ENCODE peak calls at places on chromosomes 12 and 14, in four cellular contexts. Z is PC-3, T is GM06990, H is lung. D is an unnamed sample.

GRCh38 chr12:88615490-88615889 is 35.2 kb upstream of the KITLG start:
- DNase-seq in Z (no peak), H (no peak), T (no peak), D (no peak)

GRCh38 chr12:93918262-93918661 is 230.1 kb upstream of the PLXNC1 start:
- DNase-seq in T (no peak), H (no peak), Z (peak), D (no peak)

GRCh38 chr12:102950107-102950949 is 7.1 kb upstream of the ASCL1 start:
- DNase-seq in Z (no peak), H (no peak), T (peak), D (no peak)

GRCh38 chr12:50647479-50647878 is 116.4 kb upstream of the ATF1 start:
- DNase-seq in T (no peak), Z (peak), H (no peak), D (peak)

GRCh38 chr12:64147011-64147671 is 75.0 kb downstream of the KICS2 start:
- DNase-seq in T (no peak), H (no peak), Z (no peak), D (no peak)

GRCh38 chr14:106883218-106883692 is 1356.9 kb downstream of the TMEM121 start:
- DNase-seq in H (no peak), Z (peak), T (peak), D (no peak)

GRCh38 chr14:72500234-72500838 is 393.6 kb downstream of the DPF3 start:
- DNase-seq in T (no peak), Z (peak), H (no peak), D (no peak)

GRCh38 chr14:29042546-29042945 is 276.0 kb downstream of the FOXG1 start:
- DNase-seq in H (no peak), T (no peak), Z (no peak), D (no peak)

GRCh38 chr12:7175493-7175892 is 14.0 kb upstream of the PEX5 start:
- DNase-seq in T (no peak), H (no peak), Z (peak), D (peak)

GRCh38 chr14:76484355-76484754 is 108.4 kb downstream of the ESRRB start:
- DNase-seq in T (no peak), Z (no peak), H (no peak), D (no peak)

GRCh38 chr14:75587388-75587787 is 9.0 kb downstream of the FLVCR2 start:
- DNase-seq in Z (no peak), H (no peak), T (no peak), D (no peak)

GRCh38 chr14:92688434-92689375 is 59.7 kb downstream of the LGMN start:
- DNase-seq in Z (no peak), T (no peak), H (no peak), D (no peak)

GRCh38 chr12:111406474-111407370 is 999 bp downstream of the SH2B3 start:
- DNase-seq in H (no peak), Z (no peak), T (peak), D (no peak)

GRCh38 chr12:93824514-93825500 is 147.6 kb downstream of the CRADD start:
- DNase-seq in Z (no peak), H (no peak), T (no peak), D (no peak)

GRCh38 chr12:13182881-13183280 is 13.6 kb upstream of the EMP1 start:
- DNase-seq in Z (no peak), T (no peak), H (no peak), D (no peak)

GRCh38 chr12:122125452-122126341 is 47.1 kb downstream of the MLXIP start:
- DNase-seq in T (no peak), H (no peak), Z (no peak), D (no peak)

GRCh38 chr14:23034498-23035302 is at the start of gene PSMB5:
- DNase-seq in T (peak), Z (peak), H (peak), D (peak)

GRCh38 chr12:92702754-92703679 is at the start of gene PLEKHG7:
- DNase-seq in H (no peak), Z (no peak), T (peak), D (no peak)

GRCh38 chr12:81080431-81080983 is 2.6 kb downstream of the ACSS3 start:
- DNase-seq in T (no peak), Z (no peak), H (no peak), D (no peak)

GRCh38 chr14:93736378-93737014 is 51.8 kb downstream of the PRIMA1 start:
- DNase-seq in H (no peak), Z (peak), T (no peak), D (no peak)

GRCh38 chr14:48563465-48563864 is 888.1 kb upstream of the MDGA2 start:
- DNase-seq in H (no peak), Z (peak), T (no peak), D (peak)

GRCh38 chr12:52385226-52385702 is at the start of gene KRT84:
- DNase-seq in T (no peak), Z (no peak), H (no peak), D (no peak)

GRCh38 chr14:72850360-72850759 is 43.5 kb downstream of the DPF3 start:
- DNase-seq in Z (peak), H (no peak), T (no peak), D (no peak)

GRCh38 chr14:61695695-61696527 is 598 bp downstream of the HIF1A start:
- DNase-seq in H (peak), Z (peak), T (peak), D (peak)

GRCh38 chr12:91139264-91139663 is 28.0 kb upstream of the LUM start:
- DNase-seq in T (no peak), Z (no peak), H (no peak), D (no peak)

GRCh38 chr14:54597795-54598443 is 31.0 kb downstream of the SAMD4A start:
- DNase-seq in T (no peak), H (no peak), Z (peak), D (peak)

GRCh38 chr14:61260939-61261776 is 20.0 kb downstream of the TMEM30B start:
- DNase-seq in Z (peak), T (no peak), H (no peak), D (peak)

GRCh38 chr14:69096766-69097475 is 56.0 kb downstream of the DCAF5 start:
- DNase-seq in H (no peak), Z (no peak), T (no peak), D (no peak)

GRCh38 chr12:29152223-29152868 is 3.3 kb downstream of the FAR2 start:
- DNase-seq in H (no peak), T (peak), Z (no peak), D (no peak)

GRCh38 chr14:89504084-89504483 is 87.1 kb upstream of the FOXN3 start:
- DNase-seq in Z (no peak), T (no peak), H (no peak), D (no peak)

GRCh38 chr14:50740858-50741257 is 72.8 kb upstream of the SAV1 start:
- DNase-seq in H (no peak), Z (no peak), T (no peak), D (no peak)

GRCh38 chr14:78075033-78075432 is 95.1 kb upstream of the NRXN3 start:
- DNase-seq in H (no peak), Z (no peak), T (no peak), D (no peak)

GRCh38 chr12:2019126-2019525 is 14.9 kb upstream of the DCP1B start:
- DNase-seq in Z (no peak), T (no peak), H (no peak), D (no peak)

GRCh38 chr12:57455374-57456144 is 452 bp downstream of the INHBE start:
- DNase-seq in Z (no peak), T (no peak), H (no peak), D (no peak)

GRCh38 chr12:125734137-125734536 is 668.9 kb downstream of the AACS start:
- DNase-seq in Z (no peak), H (no peak), T (no peak), D (peak)

GRCh38 chr12:77940011-77940423 is 109.3 kb downstream of the NAV3 start:
- DNase-seq in T (no peak), Z (peak), H (no peak), D (peak)

GRCh38 chr12:65609359-65609771 is 214.9 kb upstream of the HMGA2 start:
- DNase-seq in T (no peak), Z (peak), H (no peak), D (peak)

GRCh38 chr12:123022846-123023245 is 42.4 kb downstream of the ARL6IP4 start:
- DNase-seq in H (no peak), Z (no peak), T (no peak), D (no peak)

GRCh38 chr12:79233341-79233761 is 368.8 kb downstream of the SYT1 start:
- DNase-seq in T (no peak), Z (no peak), H (no peak), D (no peak)

GRCh38 chr12:20474443-20474842 is 106.1 kb downstream of the PDE3A start:
- DNase-seq in Z (no peak), H (no peak), T (no peak), D (no peak)
- TF ChIP-seq CTCF in Z (no peak), H (no peak), T (no peak), D (no peak)

GRCh38 chr14:104348741-104349140 is 210.4 kb downstream of the KIF26A start:
- DNase-seq in T (no peak), H (no peak), Z (no peak), D (no peak)
- TF ChIP-seq CTCF in T (no peak), H (no peak), Z (no peak), D (no peak)

DNA sequence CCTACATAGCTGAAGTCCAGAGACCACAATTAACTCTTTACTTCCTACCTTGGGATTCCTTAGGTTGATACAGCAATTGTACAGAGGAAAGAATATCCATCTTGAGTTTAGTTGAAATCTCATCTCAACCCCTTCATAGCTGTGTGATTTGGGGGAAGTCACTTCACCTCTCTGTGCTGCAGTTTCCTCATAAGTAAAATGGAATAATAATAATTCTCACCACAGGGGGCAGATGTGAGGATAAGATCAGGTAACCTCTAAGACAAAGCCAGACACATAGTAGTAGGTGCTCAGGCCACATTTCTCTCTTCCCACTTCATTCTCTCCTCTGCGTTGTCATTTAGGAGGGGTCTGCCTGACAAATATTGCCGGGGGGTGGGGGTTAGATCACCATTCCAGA is 6.7 kb downstream of the FOXN4 start:
- DNase-seq in T (no peak), Z (peak), H (no peak), D (peak)
- TF ChIP-seq CTCF in T (peak), Z (peak), H (no peak), D (peak)

DNA sequence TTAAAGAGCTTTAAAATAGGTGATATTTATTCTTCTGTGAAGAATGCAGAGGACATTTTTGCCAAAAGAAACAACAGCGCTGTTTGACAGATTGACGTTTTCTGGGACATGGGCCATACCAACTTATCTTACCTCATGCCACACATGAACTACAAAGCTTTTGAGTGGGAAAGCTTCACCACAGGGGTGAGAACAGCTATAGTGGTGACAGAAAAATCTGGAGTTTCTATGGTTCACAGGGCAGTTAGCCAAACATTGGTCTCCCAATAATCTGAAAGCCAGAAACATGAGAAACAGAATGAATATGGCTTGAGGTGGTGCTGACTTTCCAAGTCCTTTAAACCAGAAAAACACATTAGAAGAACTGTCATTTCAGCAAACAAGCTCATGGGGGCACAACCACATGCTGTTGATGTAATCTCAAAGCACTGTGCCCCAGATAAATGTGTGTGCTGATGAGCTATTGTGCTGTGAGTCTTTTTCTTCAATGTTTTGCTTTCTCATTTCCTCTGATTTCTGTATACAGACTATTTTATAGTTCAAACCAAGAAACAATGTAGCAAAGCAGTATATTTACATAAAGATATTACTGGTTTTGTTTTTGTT is 905.4 kb downstream of the SLC16A7 start:
- DNase-seq in Z (peak), T (no peak), H (no peak), D (peak)
- TF ChIP-seq CTCF in Z (peak), T (no peak), H (no peak), D (peak)

DNA sequence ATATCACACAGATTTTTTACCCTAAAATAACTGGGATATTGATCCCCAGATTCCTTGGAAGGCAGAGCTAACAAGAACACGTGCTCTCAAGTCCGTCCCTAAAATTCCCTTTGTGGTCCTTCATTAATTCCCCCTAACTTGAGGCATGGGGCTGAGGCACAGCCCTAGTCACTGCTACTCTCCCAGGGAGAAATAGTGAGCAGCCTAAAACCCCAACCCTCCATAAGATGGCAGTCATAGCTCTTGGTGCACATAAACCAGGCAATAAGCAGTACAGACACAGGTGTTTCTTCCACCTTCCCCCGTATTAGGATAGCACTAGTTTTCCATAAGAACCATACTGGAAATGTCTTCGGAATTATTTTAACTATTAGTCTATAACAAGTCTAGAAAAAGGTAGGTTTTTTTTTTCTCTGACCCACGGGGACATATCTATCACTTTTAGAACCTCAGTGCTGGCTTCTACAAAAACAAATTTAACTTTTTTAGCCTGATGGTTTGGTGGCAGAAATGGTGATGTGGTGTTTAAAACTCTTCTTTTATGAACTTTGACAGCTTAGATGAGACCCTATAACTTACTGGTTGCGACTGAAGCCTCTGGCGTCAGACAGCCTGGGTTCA is 3.1 kb upstream of the ARHGEF40 start:
- DNase-seq in Z (peak), H (no peak), T (no peak), D (peak)
- TF ChIP-seq CTCF in Z (peak), H (no peak), T (peak), D (peak)

GRCh38 chr12:48818831-48819590 is 715 bp downstream of the CACNB3 start:
- DNase-seq in H (no peak), T (no peak), Z (no peak), D (no peak)
- TF ChIP-seq CTCF in H (no peak), T (peak), Z (peak), D (no peak)

GRCh38 chr12:124442281-124442680 is 125.1 kb downstream of the NCOR2 start:
- DNase-seq in H (no peak), T (no peak), Z (no peak), D (no peak)

GRCh38 chr12:124442772-124443445 is 124.5 kb downstream of the NCOR2 start:
- DNase-seq in T (no peak), Z (no peak), H (no peak), D (no peak)

GRCh38 chr12:124440031-124440626 is 127.3 kb downstream of the NCOR2 start:
- DNase-seq in T (no peak), Z (no peak), H (no peak), D (no peak)

GRCh38 chr12:124440841-124441381 is 126.5 kb downstream of the NCOR2 start:
- DNase-seq in Z (peak), H (no peak), T (no peak), D (no peak)

GRCh38 chr12:124441443-124442190 is 125.8 kb downstream of the NCOR2 start:
- DNase-seq in Z (peak), H (no peak), T (no peak), D (peak)
- TF ChIP-seq CTCF in Z (no peak), H (no peak), T (no peak), D (no peak)

GRCh38 chr14:24377660-24378059 is 9.7 kb downstream of the NFATC4 start:
- DNase-seq in Z (no peak), H (no peak), T (no peak), D (peak)

GRCh38 chr14:24377126-24377525 is 9.1 kb downstream of the NFATC4 start:
- DNase-seq in H (no peak), T (no peak), Z (no peak), D (no peak)

GRCh38 chr14:24378981-24379906 is 11.3 kb downstream of the NFATC4 start:
- DNase-seq in H (no peak), T (no peak), Z (no peak), D (no peak)

GRCh38 chr14:24378327-24378726 is 10.3 kb downstream of the NFATC4 start:
- DNase-seq in Z (no peak), T (no peak), H (no peak), D (no peak)

DNA sequence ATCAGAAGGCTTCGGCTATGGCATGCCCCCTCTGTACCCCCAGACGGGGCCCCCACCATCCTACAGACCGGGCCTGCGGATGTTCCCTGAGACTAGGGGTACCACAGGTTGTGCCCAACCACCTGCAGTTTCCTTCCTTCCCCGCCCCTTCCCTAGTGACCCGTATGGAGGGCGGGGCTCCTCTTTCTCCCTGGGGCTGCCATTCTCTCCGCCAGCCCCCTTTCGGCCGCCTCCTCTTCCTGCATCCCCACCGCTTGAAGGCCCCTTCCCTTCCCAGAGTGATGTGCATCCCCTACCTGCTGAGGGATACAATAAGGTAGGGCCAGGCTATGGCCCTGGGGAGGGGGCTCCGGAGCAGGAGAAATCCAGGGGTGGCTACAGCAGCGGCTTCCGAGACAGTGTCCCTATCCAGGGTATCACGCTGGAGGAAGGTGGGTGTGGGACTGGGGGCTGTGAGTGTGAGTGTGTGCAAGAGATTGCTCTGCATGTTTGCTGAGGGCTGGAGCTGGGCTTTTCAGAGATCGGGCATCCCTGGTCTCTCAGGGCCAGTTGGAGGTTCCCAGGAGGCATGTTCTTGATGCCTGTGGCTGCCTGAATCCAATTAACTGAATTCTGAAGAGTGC is 8.6 kb downstream of the NFATC4 start:
- DNase-seq in H (no peak), T (no peak), Z (no peak), D (no peak)
- TF ChIP-seq CTCF in H (no peak), T (no peak), Z (no peak), D (no peak)

GRCh38 chr12:27564612-27565213 is 40.7 kb downstream of the PPFIBP1 start:
- DNase-seq in Z (peak), T (no peak), H (no peak), D (no peak)

GRCh38 chr12:27566626-27567025 is 42.6 kb downstream of the PPFIBP1 start:
- DNase-seq in H (no peak), T (no peak), Z (no peak), D (no peak)

GRCh38 chr12:27561535-27562350 is 37.7 kb downstream of the PPFIBP1 start:
- DNase-seq in Z (no peak), T (no peak), H (no peak), D (no peak)

GRCh38 chr12:27571463-27571862 is 47.5 kb downstream of the PPFIBP1 start:
- DNase-seq in Z (peak), T (no peak), H (no peak), D (peak)

DNA sequence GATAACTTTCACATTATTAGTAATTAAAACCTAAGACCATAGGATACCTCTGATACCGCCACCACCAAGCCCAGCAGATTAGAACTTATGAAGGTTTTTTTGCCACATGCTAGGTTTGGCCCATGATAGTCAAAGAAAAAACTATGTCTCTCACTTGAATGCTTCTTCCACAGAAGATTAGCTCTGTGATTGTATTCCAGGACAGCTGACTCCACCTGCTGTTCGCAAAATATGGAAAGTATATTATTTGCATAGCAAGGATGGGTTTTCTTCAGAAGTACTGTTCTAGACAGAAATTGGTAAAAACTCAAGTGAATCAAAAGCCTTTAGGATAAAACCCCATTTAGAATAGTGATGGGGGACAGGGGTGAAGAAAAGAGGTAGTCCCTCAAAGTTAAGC is 42.2 kb downstream of the PPFIBP1 start:
- DNase-seq in Z (peak), T (no peak), H (no peak), D (no peak)
- TF ChIP-seq CTCF in Z (peak), T (no peak), H (no peak), D (no peak)

GRCh38 chr14:91419451-91419850 is 1.8 kb upstream of the CCDC88C start:
- DNase-seq in H (no peak), Z (peak), T (no peak), D (no peak)

GRCh38 chr14:91418387-91419043 is 895 bp upstream of the CCDC88C start:
- DNase-seq in T (peak), Z (peak), H (peak), D (peak)

GRCh38 chr14:91417983-91418386 is 365 bp upstream of the CCDC88C start:
- DNase-seq in Z (peak), H (no peak), T (peak), D (peak)

GRCh38 chr14:91417134-91417982 is at the start of gene CCDC88C:
- DNase-seq in H (peak), Z (peak), T (peak), D (peak)

GRCh38 chr14:91419044-91419397 is 1.4 kb upstream of the CCDC88C start:
- DNase-seq in H (no peak), T (no peak), Z (no peak), D (no peak)
- TF ChIP-seq CTCF in H (no peak), T (no peak), Z (no peak), D (no peak)